ENCODE peak calls at places on chromosomes 1 and 21, in seven cellular contexts. One of them, this sample, is unnamed.

GRCh38 chr1:175498002-175498401 is 245.4 kb downstream of the TNR start:
- DNase-seq in stomach: no peak
- DNase-seq in GM06990: no peak
- DNase-seq in RWPE1: peak; percentile 48
- DNase-seq in IMR-90: no peak
- DNase-seq in neural crest cell: no peak
- DNase-seq in Calu3: no peak
- DNase-seq in this sample: no peak

GRCh38 chr21:31873275-31873695 is 465 bp downstream of the HUNK start:
- DNase-seq in stomach: no peak
- DNase-seq in GM06990: no peak
- DNase-seq in RWPE1: no peak
- DNase-seq in IMR-90: no peak
- DNase-seq in neural crest cell: peak; percentile 50
- DNase-seq in Calu3: peak; percentile 32
- DNase-seq in this sample: no peak

GRCh38 chr1:167584581-167584980 is 31.0 kb upstream of the CREG1 start:
- DNase-seq in stomach: no peak
- DNase-seq in GM06990: no peak
- DNase-seq in RWPE1: no peak
- DNase-seq in IMR-90: no peak
- DNase-seq in neural crest cell: no peak
- DNase-seq in Calu3: no peak
- DNase-seq in this sample: no peak

GRCh38 chr1:241637604-241638003 is 2.6 kb downstream of the CHML start:
- DNase-seq in stomach: no peak
- DNase-seq in GM06990: no peak
- DNase-seq in RWPE1: no peak
- DNase-seq in IMR-90: peak; percentile 40
- DNase-seq in neural crest cell: no peak
- DNase-seq in Calu3: no peak
- DNase-seq in this sample: no peak

GRCh38 chr21:39556176-39556575 is 56.6 kb upstream of the B3GALT5 start:
- DNase-seq in stomach: no peak
- DNase-seq in GM06990: no peak
- DNase-seq in RWPE1: no peak
- DNase-seq in IMR-90: no peak
- DNase-seq in neural crest cell: peak; percentile 56
- DNase-seq in Calu3: no peak
- DNase-seq in this sample: no peak

GRCh38 chr1:204087893-204088528 is 15.1 kb downstream of the SOX13 start:
- DNase-seq in stomach: no peak
- DNase-seq in GM06990: no peak
- DNase-seq in RWPE1: no peak
- DNase-seq in IMR-90: no peak
- DNase-seq in neural crest cell: no peak
- DNase-seq in Calu3: no peak
- DNase-seq in this sample: no peak

GRCh38 chr1:42137766-42138165 is 15.4 kb upstream of the GUCA2B start:
- DNase-seq in stomach: no peak
- DNase-seq in GM06990: no peak
- DNase-seq in RWPE1: no peak
- DNase-seq in IMR-90: no peak
- DNase-seq in neural crest cell: no peak
- DNase-seq in Calu3: no peak
- DNase-seq in this sample: no peak

GRCh38 chr21:31348188-31348587 is 4.1 kb upstream of the TIAM1 start:
- DNase-seq in stomach: no peak
- DNase-seq in GM06990: no peak
- DNase-seq in RWPE1: no peak
- DNase-seq in IMR-90: no peak
- DNase-seq in neural crest cell: no peak
- DNase-seq in Calu3: no peak
- DNase-seq in this sample: no peak

GRCh38 chr21:39710866-39711265 is 34.1 kb upstream of the IGSF5 start:
- DNase-seq in stomach: no peak
- DNase-seq in GM06990: no peak
- DNase-seq in RWPE1: no peak
- DNase-seq in IMR-90: no peak
- DNase-seq in neural crest cell: no peak
- DNase-seq in Calu3: no peak
- DNase-seq in this sample: no peak

GRCh38 chr1:48033495-48034050 is 36.4 kb upstream of the TRABD2B start:
- DNase-seq in stomach: no peak
- DNase-seq in GM06990: no peak
- DNase-seq in RWPE1: no peak
- DNase-seq in IMR-90: no peak
- DNase-seq in neural crest cell: no peak
- DNase-seq in Calu3: no peak
- DNase-seq in this sample: no peak

GRCh38 chr1:1889847-1890505 is 911 bp downstream of the GNB1 start:
- DNase-seq in stomach: peak; percentile 62
- DNase-seq in GM06990: peak; percentile 71
- DNase-seq in RWPE1: peak; percentile 49
- DNase-seq in IMR-90: peak; percentile 37
- DNase-seq in neural crest cell: peak; percentile 31
- DNase-seq in Calu3: peak; percentile 21
- DNase-seq in this sample: peak; percentile 66

GRCh38 chr1:9615316-9616063 is 26.8 kb downstream of the TMEM201 start:
- DNase-seq in stomach: peak; percentile 43
- DNase-seq in GM06990: no peak
- DNase-seq in RWPE1: peak; percentile 53
- DNase-seq in IMR-90: peak; percentile 43
- DNase-seq in neural crest cell: peak; percentile 35
- DNase-seq in Calu3: peak; percentile 53
- DNase-seq in this sample: peak; percentile 72

GRCh38 chr21:27564684-27565280 is 597.9 kb upstream of the ADAMTS5 start:
- DNase-seq in stomach: peak; percentile 40
- DNase-seq in GM06990: no peak
- DNase-seq in RWPE1: peak; percentile 6
- DNase-seq in IMR-90: peak; percentile 70
- DNase-seq in neural crest cell: peak; percentile 25
- DNase-seq in Calu3: peak; percentile 41
- DNase-seq in this sample: peak; percentile 25

GRCh38 chr1:1069711-1070676 is 4.1 kb downstream of the RNF223 start:
- DNase-seq in stomach: no peak
- DNase-seq in GM06990: no peak
- DNase-seq in RWPE1: no peak
- DNase-seq in IMR-90: peak; percentile 29
- DNase-seq in neural crest cell: no peak
- DNase-seq in Calu3: peak; percentile 61
- DNase-seq in this sample: no peak

GRCh38 chr21:41817228-41817627 is 50.4 kb upstream of the RIPK4 start:
- DNase-seq in stomach: peak; percentile 74
- DNase-seq in GM06990: no peak
- DNase-seq in RWPE1: peak; percentile 71
- DNase-seq in IMR-90: peak; percentile 83
- DNase-seq in neural crest cell: peak; percentile 48
- DNase-seq in Calu3: peak; percentile 71
- DNase-seq in this sample: peak; percentile 71

GRCh38 chr1:40379785-40380452 is 6.4 kb downstream of the SMAP2 start:
- DNase-seq in stomach: no peak
- DNase-seq in GM06990: no peak
- DNase-seq in RWPE1: no peak
- DNase-seq in IMR-90: peak; percentile 65
- DNase-seq in neural crest cell: no peak
- DNase-seq in Calu3: no peak
- DNase-seq in this sample: no peak

GRCh38 chr1:32920833-32921232 is 19.6 kb upstream of the TMEM54 start:
- DNase-seq in stomach: peak; percentile 25
- DNase-seq in GM06990: no peak
- DNase-seq in RWPE1: no peak
- DNase-seq in IMR-90: no peak
- DNase-seq in neural crest cell: no peak
- DNase-seq in Calu3: no peak
- DNase-seq in this sample: no peak

GRCh38 chr1:44733365-44733764 is 2.4 kb upstream of the RNU5D-1 start:
- DNase-seq in stomach: no peak
- DNase-seq in GM06990: no peak
- DNase-seq in RWPE1: no peak
- DNase-seq in IMR-90: peak; percentile 77
- DNase-seq in neural crest cell: no peak
- DNase-seq in Calu3: no peak
- DNase-seq in this sample: no peak

GRCh38 chr1:185345913-185346717 is 29.1 kb upstream of the IVNS1ABP start:
- DNase-seq in stomach: no peak
- DNase-seq in GM06990: no peak
- DNase-seq in RWPE1: no peak
- DNase-seq in IMR-90: no peak
- DNase-seq in neural crest cell: no peak
- DNase-seq in Calu3: no peak
- DNase-seq in this sample: no peak

GRCh38 chr1:29620631-29621030 is 384.3 kb downstream of the PTPRU start:
- DNase-seq in stomach: no peak
- DNase-seq in GM06990: no peak
- DNase-seq in RWPE1: no peak
- DNase-seq in IMR-90: no peak
- DNase-seq in neural crest cell: no peak
- DNase-seq in Calu3: no peak
- DNase-seq in this sample: no peak

GRCh38 chr1:168235937-168236336 is 10.1 kb downstream of the SFT2D2 start:
- DNase-seq in stomach: no peak
- DNase-seq in GM06990: no peak
- DNase-seq in RWPE1: no peak
- DNase-seq in IMR-90: no peak
- DNase-seq in neural crest cell: no peak
- DNase-seq in Calu3: no peak
- DNase-seq in this sample: no peak

GRCh38 chr1:100362821-100363466 is 10.6 kb downstream of the CDC14A start:
- DNase-seq in stomach: no peak
- DNase-seq in GM06990: no peak
- DNase-seq in RWPE1: no peak
- DNase-seq in IMR-90: no peak
- DNase-seq in neural crest cell: no peak
- DNase-seq in Calu3: no peak
- DNase-seq in this sample: no peak

GRCh38 chr1:71916894-71917293 is 365.4 kb downstream of the NEGR1 start:
- DNase-seq in stomach: no peak
- DNase-seq in GM06990: no peak
- DNase-seq in RWPE1: no peak
- DNase-seq in IMR-90: no peak
- DNase-seq in neural crest cell: no peak
- DNase-seq in Calu3: no peak
- DNase-seq in this sample: no peak

GRCh38 chr1:157312270-157312812 is 174.1 kb upstream of the ETV3 start:
- DNase-seq in stomach: no peak
- DNase-seq in GM06990: no peak
- DNase-seq in RWPE1: no peak
- DNase-seq in IMR-90: no peak
- DNase-seq in neural crest cell: no peak
- DNase-seq in Calu3: no peak
- DNase-seq in this sample: no peak

GRCh38 chr1:11142618-11143391 is 43.1 kb upstream of the EXOSC10 start:
- DNase-seq in stomach: no peak
- DNase-seq in GM06990: no peak
- DNase-seq in RWPE1: no peak
- DNase-seq in IMR-90: no peak
- DNase-seq in neural crest cell: no peak
- DNase-seq in Calu3: no peak
- DNase-seq in this sample: no peak

GRCh38 chr21:27761623-27762022 is 794.7 kb upstream of the ADAMTS5 start:
- DNase-seq in stomach: no peak
- DNase-seq in GM06990: no peak
- DNase-seq in RWPE1: no peak
- DNase-seq in IMR-90: no peak
- DNase-seq in neural crest cell: no peak
- DNase-seq in Calu3: no peak
- DNase-seq in this sample: no peak

GRCh38 chr1:201937624-201938212 is 8.6 kb downstream of the LMOD1 start:
- DNase-seq in stomach: no peak
- DNase-seq in GM06990: no peak
- DNase-seq in RWPE1: peak; percentile 74
- DNase-seq in IMR-90: peak; percentile 93
- DNase-seq in neural crest cell: no peak
- DNase-seq in Calu3: no peak
- DNase-seq in this sample: no peak

GRCh38 chr1:6000444-6001288 is 8.4 kb upstream of the NPHP4 start:
- DNase-seq in stomach: no peak
- DNase-seq in GM06990: no peak
- DNase-seq in RWPE1: no peak
- DNase-seq in IMR-90: no peak
- DNase-seq in neural crest cell: no peak
- DNase-seq in Calu3: no peak
- DNase-seq in this sample: no peak

GRCh38 chr1:226419284-226419683 is 11.4 kb upstream of the PARP1 start:
- DNase-seq in stomach: no peak
- DNase-seq in GM06990: no peak
- DNase-seq in RWPE1: no peak
- DNase-seq in IMR-90: no peak
- DNase-seq in neural crest cell: no peak
- DNase-seq in Calu3: no peak
- DNase-seq in this sample: no peak

GRCh38 chr1:154772611-154773515 is 97.2 kb downstream of the KCNN3 start:
- DNase-seq in stomach: no peak
- DNase-seq in GM06990: no peak
- DNase-seq in RWPE1: no peak
- DNase-seq in IMR-90: no peak
- DNase-seq in neural crest cell: no peak
- DNase-seq in Calu3: no peak
- DNase-seq in this sample: no peak
- TF ChIP-seq CTCF in stomach: no peak
- TF ChIP-seq CTCF in GM06990: peak; percentile 23
- TF ChIP-seq CTCF in RWPE1: no peak
- TF ChIP-seq CTCF in IMR-90: no peak
- TF ChIP-seq CTCF in neural crest cell: no peak
- TF ChIP-seq CTCF in Calu3: no peak
- TF ChIP-seq CTCF in this sample: peak; percentile 12

GRCh38 chr1:3413975-3414710 is 40.3 kb upstream of the ARHGEF16 start:
- DNase-seq in stomach: no peak
- DNase-seq in GM06990: no peak
- DNase-seq in RWPE1: no peak
- DNase-seq in IMR-90: no peak
- DNase-seq in neural crest cell: no peak
- DNase-seq in Calu3: no peak
- DNase-seq in this sample: no peak
- TF ChIP-seq CTCF in stomach: no peak
- TF ChIP-seq CTCF in GM06990: no peak
- TF ChIP-seq CTCF in RWPE1: no peak
- TF ChIP-seq CTCF in IMR-90: no peak
- TF ChIP-seq CTCF in neural crest cell: no peak
- TF ChIP-seq CTCF in Calu3: no peak
- TF ChIP-seq CTCF in this sample: no peak

DNA sequence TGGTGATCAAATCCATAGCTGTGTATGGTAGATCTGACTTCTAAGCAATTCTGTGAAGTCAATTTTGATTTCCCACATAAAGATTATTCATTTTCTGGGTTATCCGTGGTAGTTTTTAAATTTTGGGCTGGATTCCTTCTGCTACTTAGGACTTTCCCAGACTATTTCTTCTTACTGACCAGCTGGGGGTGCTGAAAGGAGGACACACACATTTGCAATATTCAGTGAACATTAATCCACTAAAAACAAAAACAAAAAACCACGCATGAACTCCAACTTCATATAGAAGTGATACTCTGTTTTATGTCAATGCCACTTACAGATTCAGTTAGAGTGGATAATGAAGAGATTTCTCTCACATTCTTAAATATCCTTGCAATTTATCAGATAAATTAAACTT is 105.4 kb downstream of the KCTD3 start:
- DNase-seq in stomach: no peak
- DNase-seq in GM06990: no peak
- DNase-seq in RWPE1: no peak
- DNase-seq in IMR-90: no peak
- DNase-seq in neural crest cell: no peak
- DNase-seq in Calu3: no peak
- DNase-seq in this sample: no peak
- TF ChIP-seq CTCF in stomach: no peak
- TF ChIP-seq CTCF in GM06990: no peak
- TF ChIP-seq CTCF in RWPE1: no peak
- TF ChIP-seq CTCF in IMR-90: peak; percentile 32
- TF ChIP-seq CTCF in neural crest cell: no peak
- TF ChIP-seq CTCF in Calu3: no peak
- TF ChIP-seq CTCF in this sample: no peak

GRCh38 chr21:15241997-15242767 is 177.4 kb upstream of the NRIP1 start:
- DNase-seq in stomach: no peak
- DNase-seq in GM06990: no peak
- DNase-seq in RWPE1: no peak
- DNase-seq in IMR-90: no peak
- DNase-seq in neural crest cell: no peak
- DNase-seq in Calu3: no peak
- DNase-seq in this sample: no peak
- TF ChIP-seq CTCF in stomach: no peak
- TF ChIP-seq CTCF in GM06990: no peak
- TF ChIP-seq CTCF in RWPE1: no peak
- TF ChIP-seq CTCF in IMR-90: no peak
- TF ChIP-seq CTCF in neural crest cell: no peak
- TF ChIP-seq CTCF in Calu3: no peak
- TF ChIP-seq CTCF in this sample: no peak